ENCODE peak calls at places on chromosomes 6 and 20, in four cellular contexts. One of them, this sample, is unnamed.

GRCh38 chr6:129517288-129517687 is 192.7 kb downstream of the ARHGAP18 start:
- DNase-seq in K562: no peak
- DNase-seq in H1: no peak
- DNase-seq in GM12878: no peak
- DNase-seq in this sample: no peak

GRCh38 chr6:27575594-27576361 is 102.9 kb upstream of the ZNF184 start:
- DNase-seq in K562: peak
- DNase-seq in H1: no peak
- DNase-seq in GM12878: no peak
- DNase-seq in this sample: peak

GRCh38 chr6:129102741-129103140 is 219.8 kb downstream of the LAMA2 start:
- DNase-seq in K562: no peak
- DNase-seq in H1: no peak
- DNase-seq in GM12878: no peak
- DNase-seq in this sample: no peak

GRCh38 chr6:134740473-134741192 is 209.3 kb downstream of the ALDH8A1 start:
- DNase-seq in K562: no peak
- DNase-seq in H1: no peak
- DNase-seq in GM12878: no peak
- DNase-seq in this sample: no peak

GRCh38 chr6:157759028-157759427 is 64.0 kb upstream of the SNX9 start:
- DNase-seq in K562: no peak
- DNase-seq in H1: no peak
- DNase-seq in GM12878: no peak
- DNase-seq in this sample: no peak

GRCh38 chr20:35991142-35991771 is 22.9 kb downstream of the CNBD2 start:
- DNase-seq in K562: peak
- DNase-seq in H1: no peak
- DNase-seq in GM12878: no peak
- DNase-seq in this sample: peak

GRCh38 chr6:154408906-154409500 is 52.4 kb upstream of the IPCEF1 start:
- DNase-seq in K562: no peak
- DNase-seq in H1: no peak
- DNase-seq in GM12878: no peak
- DNase-seq in this sample: no peak

GRCh38 chr6:125132058-125132457 is 21.5 kb upstream of the TPD52L1 start:
- DNase-seq in K562: no peak
- DNase-seq in H1: no peak
- DNase-seq in GM12878: no peak
- DNase-seq in this sample: no peak

GRCh38 chr6:43916924-43917877 is 147.2 kb downstream of the VEGFA start:
- DNase-seq in K562: no peak
- DNase-seq in H1: no peak
- DNase-seq in GM12878: no peak
- DNase-seq in this sample: peak

GRCh38 chr20:44309763-44310663 is 989 bp downstream of the FITM2 start:
- DNase-seq in K562: peak
- DNase-seq in H1: no peak
- DNase-seq in GM12878: no peak
- DNase-seq in this sample: no peak

GRCh38 chr6:815348-815738 is 122.4 kb upstream of the EXOC2 start:
- DNase-seq in K562: peak
- DNase-seq in H1: no peak
- DNase-seq in GM12878: no peak
- DNase-seq in this sample: peak

GRCh38 chr20:19679931-19680330 is 78.1 kb upstream of the RIN2 start:
- DNase-seq in K562: no peak
- DNase-seq in H1: no peak
- DNase-seq in GM12878: no peak
- DNase-seq in this sample: no peak

GRCh38 chr20:62232764-62233645 is 5.3 kb upstream of the OSBPL2 start:
- DNase-seq in K562: no peak
- DNase-seq in H1: no peak
- DNase-seq in GM12878: no peak
- DNase-seq in this sample: no peak

GRCh38 chr6:2258112-2258511 is 12.7 kb upstream of the GMDS start:
- DNase-seq in K562: no peak
- DNase-seq in H1: no peak
- DNase-seq in GM12878: no peak
- DNase-seq in this sample: no peak

GRCh38 chr6:168578036-168578435 is 137.1 kb downstream of the SMOC2 start:
- DNase-seq in K562: no peak
- DNase-seq in H1: no peak
- DNase-seq in GM12878: no peak
- DNase-seq in this sample: no peak

DNA sequence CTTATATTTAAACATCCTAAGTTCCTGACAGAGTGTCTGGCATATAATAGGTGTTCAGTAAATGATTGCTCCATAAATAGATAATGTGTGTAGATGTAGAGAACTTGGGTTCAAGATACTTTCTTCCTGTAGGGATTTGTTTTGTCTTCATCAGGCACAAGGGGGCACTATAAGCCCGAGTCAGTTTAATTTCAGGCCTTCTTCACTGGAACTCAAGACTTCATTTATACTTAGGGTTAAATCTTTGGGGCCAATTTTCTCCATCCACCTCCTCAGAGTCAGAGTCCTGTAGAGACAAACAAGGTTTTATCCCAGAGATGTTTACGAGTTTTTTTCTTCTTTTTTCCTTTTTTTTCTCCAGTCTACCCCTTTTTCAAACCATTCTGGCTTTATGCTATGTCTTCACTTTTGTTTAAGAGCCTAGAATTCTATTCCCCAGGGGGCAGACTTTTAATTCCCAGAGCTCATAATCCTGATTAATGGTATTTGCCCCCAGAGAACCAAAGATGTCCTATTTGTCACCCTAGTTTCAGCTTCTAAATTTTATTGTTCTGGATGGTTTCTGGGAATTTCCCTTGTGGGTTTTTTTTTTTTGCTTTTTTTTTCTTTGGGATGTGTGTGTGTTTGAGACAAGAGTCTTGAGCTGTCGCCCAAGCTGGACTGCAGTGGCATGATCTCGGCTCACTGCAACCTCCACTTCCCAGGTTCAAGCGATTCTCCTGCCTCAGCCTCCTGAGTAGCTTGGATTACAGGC is 88.4 kb downstream of the HFE start:
- DNase-seq in K562: peak
- DNase-seq in H1: no peak
- DNase-seq in GM12878: no peak
- DNase-seq in this sample: peak
- TF ChIP-seq HDAC2 in K562: no peak
- TF ChIP-seq HDAC2 in H1: no peak
- TF ChIP-seq HDAC2 in GM12878: no peak
- TF ChIP-seq HDAC2 in this sample: no peak

DNA sequence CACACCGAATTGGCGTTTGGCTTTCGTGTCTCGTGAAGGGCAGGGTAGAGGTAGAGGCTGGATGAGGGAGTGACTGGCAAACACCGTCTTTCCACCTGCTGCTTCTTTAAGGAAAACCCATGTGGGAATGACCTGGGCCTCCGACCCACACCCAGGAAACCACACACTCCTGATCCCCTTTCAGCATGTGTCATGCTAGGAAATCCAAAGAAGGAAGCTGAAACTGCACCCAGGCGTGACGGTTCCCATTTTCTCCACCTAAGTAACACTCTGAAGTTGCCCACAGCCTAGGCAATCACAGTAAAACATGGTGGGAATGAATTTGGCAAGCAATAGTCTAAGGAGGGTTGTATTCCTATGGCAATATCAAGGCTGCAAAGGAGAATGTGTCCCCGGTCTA is 538.4 kb upstream of the NOX3 start:
- DNase-seq in K562: no peak
- DNase-seq in H1: no peak
- DNase-seq in GM12878: no peak
- DNase-seq in this sample: no peak
- TF ChIP-seq SRF in K562: no peak
- TF ChIP-seq SRF in H1: no peak
- TF ChIP-seq SRF in GM12878: no peak
- TF ChIP-seq SRF in this sample: no peak

GRCh38 chr6:5999688-6000608 is 6.8 kb downstream of the NRN1 start:
- DNase-seq in K562: no peak
- DNase-seq in H1: no peak
- DNase-seq in GM12878: no peak
- DNase-seq in this sample: no peak
- TF ChIP-seq CBX5 in K562: no peak
- TF ChIP-seq CBX5 in H1: no peak
- TF ChIP-seq CBX5 in GM12878: no peak
- TF ChIP-seq CBX5 in this sample: no peak

DNA sequence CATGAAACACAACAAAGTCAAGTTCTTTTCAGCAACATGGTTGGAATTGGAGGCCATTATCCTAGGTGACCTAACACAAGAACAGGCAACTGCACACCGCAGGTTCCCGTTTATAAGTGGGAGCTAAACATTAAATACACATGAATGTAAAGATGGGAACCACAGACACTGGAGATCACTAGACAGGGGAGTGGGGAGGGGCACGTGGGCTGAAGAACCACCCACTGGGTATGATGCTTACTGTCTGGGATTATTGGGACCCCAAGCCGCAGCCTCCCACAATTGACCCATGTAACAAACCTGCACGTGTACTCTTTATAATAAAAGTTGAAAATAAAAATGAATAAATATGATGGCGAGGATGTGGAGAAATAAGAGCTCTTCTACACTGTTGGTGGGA is 8.6 kb upstream of the RAET1G start:
- DNase-seq in K562: no peak
- DNase-seq in H1: no peak
- DNase-seq in GM12878: no peak
- DNase-seq in this sample: no peak
- TF ChIP-seq HDAC2 in K562: no peak
- TF ChIP-seq HDAC2 in H1: no peak
- TF ChIP-seq HDAC2 in GM12878: no peak
- TF ChIP-seq HDAC2 in this sample: no peak

DNA sequence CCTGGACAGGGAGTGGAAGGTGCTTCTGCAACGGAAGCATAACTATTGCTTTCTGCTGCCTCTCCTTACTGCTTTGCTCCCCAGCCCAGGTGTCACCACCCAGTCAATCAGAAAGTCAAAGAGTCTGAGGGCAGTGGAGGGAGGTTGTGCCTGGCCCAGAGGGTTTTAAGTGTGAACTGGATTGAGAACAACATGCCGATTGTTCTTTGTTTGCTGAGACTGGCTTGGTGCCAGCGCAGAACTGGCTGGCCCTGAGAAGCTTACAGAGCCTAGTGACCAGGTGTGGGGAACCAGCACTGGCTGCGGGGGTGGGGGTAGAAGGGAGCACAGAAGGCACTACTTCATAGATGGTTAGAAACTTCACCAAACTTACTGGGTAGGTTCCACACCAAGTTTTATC is 31.1 kb upstream of the ENPP4 start:
- DNase-seq in K562: no peak
- DNase-seq in H1: no peak
- DNase-seq in GM12878: no peak
- DNase-seq in this sample: peak
- TF ChIP-seq SRF in K562: no peak
- TF ChIP-seq SRF in H1: no peak
- TF ChIP-seq SRF in GM12878: no peak
- TF ChIP-seq SRF in this sample: no peak

GRCh38 chr6:42197574-42198362 is 3.0 kb upstream of the GUCA1B start:
- DNase-seq in K562: peak
- DNase-seq in H1: no peak
- DNase-seq in GM12878: no peak
- DNase-seq in this sample: peak
- TF ChIP-seq CBX5 in K562: peak
- TF ChIP-seq CBX5 in H1: no peak
- TF ChIP-seq CBX5 in GM12878: no peak
- TF ChIP-seq CBX5 in this sample: peak

GRCh38 chr6:13261464-13261994 is 66.8 kb downstream of the TBC1D7 start:
- DNase-seq in K562: no peak
- DNase-seq in H1: no peak
- DNase-seq in GM12878: peak
- DNase-seq in this sample: no peak
- TF ChIP-seq HDAC2 in K562: no peak
- TF ChIP-seq HDAC2 in H1: no peak
- TF ChIP-seq HDAC2 in GM12878: no peak
- TF ChIP-seq HDAC2 in this sample: no peak

GRCh38 chr20:52105045-52105572 is 86.5 kb downstream of the ZFP64 start:
- DNase-seq in K562: no peak
- DNase-seq in H1: no peak
- DNase-seq in GM12878: no peak
- DNase-seq in this sample: no peak
- TF ChIP-seq SRF in K562: no peak
- TF ChIP-seq SRF in H1: no peak
- TF ChIP-seq SRF in GM12878: no peak
- TF ChIP-seq SRF in this sample: no peak

DNA sequence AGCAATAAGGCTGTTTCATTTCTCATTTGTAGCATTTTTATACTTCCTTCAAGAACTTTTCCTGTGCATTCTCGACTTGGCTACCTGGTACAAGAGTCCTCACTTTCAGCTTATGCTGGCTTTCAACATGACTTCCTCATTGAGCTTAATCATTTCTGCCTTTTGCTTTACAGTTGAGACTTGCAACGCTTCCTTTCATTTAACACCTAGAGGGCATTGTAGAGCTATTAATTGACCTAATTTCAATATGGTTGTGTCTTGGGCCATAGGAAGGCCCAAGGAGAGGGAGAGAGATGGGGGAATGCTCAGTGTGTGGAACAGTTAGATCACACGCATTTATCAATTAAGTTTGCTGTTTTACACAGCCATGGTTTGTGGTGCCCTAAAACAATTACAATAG is 37.2 kb downstream of the SLC22A2 start:
- DNase-seq in K562: no peak
- DNase-seq in H1: no peak
- DNase-seq in GM12878: peak
- DNase-seq in this sample: peak
- TF ChIP-seq CBX5 in K562: no peak
- TF ChIP-seq CBX5 in H1: no peak
- TF ChIP-seq CBX5 in GM12878: no peak
- TF ChIP-seq CBX5 in this sample: no peak